ENCODE peak calls at places on chromosomes 4 and X, in six cellular contexts. W, S, C, X, L and M are unnamed samples.

GRCh38 chr4:140637836-140638235 is 69.1 kb upstream of the UCP1 start:
- DNase-seq in W (peak; percentile 37), S (peak; percentile 10), C (no peak), X (no peak), L (peak; percentile 41), M (peak; percentile 67)

GRCh38 chr4:97984545-97985131 is 158.6 kb downstream of the STPG2 start:
- DNase-seq in W (no peak), S (no peak), C (peak; percentile 8), X (no peak), L (no peak), M (peak; percentile 27)

GRCh38 chr4:1674682-1675081 is 9.4 kb downstream of the FAM53A start:
- DNase-seq in W (peak; percentile 13), S (no peak), C (no peak), X (no peak), L (no peak), M (no peak)

GRCh38 chr4:138910201-138910913 is 105.2 kb upstream of the NOCT start:
- DNase-seq in W (peak; percentile 18), S (no peak), C (no peak), X (peak; percentile 84), L (no peak), M (no peak)

GRCh38 chrX:63128509-63128908 is 222.6 kb downstream of the SPIN4 start:
- DNase-seq in W (peak; percentile 0), S (no peak), C (peak; percentile 1), X (no peak), L (no peak), M (no peak)

GRCh38 chrX:23901065-23901464 is 6.7 kb downstream of the APOO start:
- DNase-seq in W (peak; percentile 79), S (no peak), C (no peak), X (no peak), L (no peak), M (no peak)

GRCh38 chrX:40168183-40169015 is 70.6 kb upstream of the BCOR start:
- DNase-seq in W (no peak), S (no peak), C (peak; percentile 24), X (peak; percentile 39), L (peak; percentile 31), M (no peak)

GRCh38 chrX:54358424-54359211 is 772 bp upstream of the WNK3 start:
- DNase-seq in W (peak; percentile 62), S (peak; percentile 2), C (peak; percentile 82), X (peak; percentile 87), L (peak; percentile 83), M (peak; percentile 10)